ENCODE peak calls at places on chromosomes 6 and 20, in four cellular contexts. One of them, this sample, is unnamed. For H3K4me1, the result is how much of the 10 kb centered on the place peaks cover.

GRCh38 chr20:3686867-3687321 is 5.1 kb upstream of the ADAM33 start:
- DNase-seq in right cardiac atrium: peak
- DNase-seq in left ventricle myocardium inferior: peak
- DNase-seq in sigmoid colon: peak
- DNase-seq in this sample: peak

GRCh38 chr20:32609371-32609773 is 24.2 kb upstream of the NOL4L start:
- DNase-seq in right cardiac atrium: no peak
- DNase-seq in left ventricle myocardium inferior: no peak
- DNase-seq in sigmoid colon: no peak
- DNase-seq in this sample: no peak

GRCh38 chr20:45368221-45368980 is 5.4 kb downstream of the SYS1 start:
- DNase-seq in sigmoid colon: no peak
- DNase-seq in left ventricle myocardium inferior: no peak
- DNase-seq in right cardiac atrium: no peak
- DNase-seq in this sample: no peak

GRCh38 chr6:48037946-48038345 is 73.1 kb downstream of the PTCHD4 start:
- DNase-seq in right cardiac atrium: no peak
- DNase-seq in left ventricle myocardium inferior: no peak
- DNase-seq in sigmoid colon: no peak
- DNase-seq in this sample: no peak

GRCh38 chr6:125294925-125295324 is 6.8 kb downstream of the HDDC2 start:
- DNase-seq in right cardiac atrium: no peak
- DNase-seq in sigmoid colon: no peak
- DNase-seq in left ventricle myocardium inferior: no peak
- DNase-seq in this sample: no peak

GRCh38 chr6:112603726-112604125 is 256.6 kb downstream of the RFPL4B start:
- DNase-seq in right cardiac atrium: no peak
- DNase-seq in left ventricle myocardium inferior: no peak
- DNase-seq in sigmoid colon: no peak
- DNase-seq in this sample: no peak

GRCh38 chr6:56890683-56891429 is 64.1 kb upstream of the BEND6 start:
- DNase-seq in sigmoid colon: no peak
- DNase-seq in left ventricle myocardium inferior: no peak
- DNase-seq in right cardiac atrium: no peak
- DNase-seq in this sample: no peak

GRCh38 chr6:10659697-10660348 is 34.6 kb downstream of the C6orf52 start:
- DNase-seq in left ventricle myocardium inferior: peak
- DNase-seq in right cardiac atrium: no peak
- DNase-seq in sigmoid colon: no peak
- DNase-seq in this sample: peak

GRCh38 chr6:82989891-82990290 is 75.8 kb downstream of the UBE3D start:
- DNase-seq in left ventricle myocardium inferior: no peak
- DNase-seq in sigmoid colon: no peak
- DNase-seq in right cardiac atrium: no peak
- DNase-seq in this sample: no peak

GRCh38 chr20:11553603-11554002 is 364.1 kb upstream of the BTBD3 start:
- DNase-seq in sigmoid colon: no peak
- DNase-seq in right cardiac atrium: no peak
- DNase-seq in left ventricle myocardium inferior: no peak
- DNase-seq in this sample: no peak

GRCh38 chr20:9177278-9177677 is 108.4 kb downstream of the PLCB4 start:
- DNase-seq in sigmoid colon: no peak
- DNase-seq in right cardiac atrium: no peak
- DNase-seq in left ventricle myocardium inferior: no peak
- DNase-seq in this sample: no peak

GRCh38 chr20:25040438-25040831 is 17.5 kb downstream of the ACSS1 start:
- DNase-seq in right cardiac atrium: peak
- DNase-seq in left ventricle myocardium inferior: no peak
- DNase-seq in sigmoid colon: peak
- DNase-seq in this sample: no peak

GRCh38 chr6:167839755-167840154 is 13.0 kb downstream of the AFDN start:
- DNase-seq in sigmoid colon: no peak
- DNase-seq in right cardiac atrium: no peak
- DNase-seq in left ventricle myocardium inferior: no peak
- DNase-seq in this sample: no peak

GRCh38 chr6:75094614-75095321 is 111.1 kb downstream of the COL12A1 start:
- DNase-seq in left ventricle myocardium inferior: no peak
- DNase-seq in right cardiac atrium: no peak
- DNase-seq in sigmoid colon: no peak
- DNase-seq in this sample: no peak

GRCh38 chr6:81734081-81734480 is 18.4 kb downstream of the TENT5A start:
- DNase-seq in sigmoid colon: no peak
- DNase-seq in right cardiac atrium: no peak
- DNase-seq in left ventricle myocardium inferior: no peak
- DNase-seq in this sample: no peak

GRCh38 chr6:89297695-89298351 is 17.3 kb downstream of the GABRR2 start:
- DNase-seq in sigmoid colon: no peak
- DNase-seq in right cardiac atrium: peak
- DNase-seq in left ventricle myocardium inferior: peak
- DNase-seq in this sample: no peak

GRCh38 chr20:25285856-25286798 is 38.2 kb downstream of the PYGB start:
- DNase-seq in left ventricle myocardium inferior: peak
- DNase-seq in sigmoid colon: peak
- DNase-seq in right cardiac atrium: peak
- DNase-seq in this sample: peak

GRCh38 chr20:8156603-8157079 is 24.6 kb downstream of the PLCB1 start:
- DNase-seq in right cardiac atrium: no peak
- DNase-seq in left ventricle myocardium inferior: no peak
- DNase-seq in sigmoid colon: no peak
- DNase-seq in this sample: no peak

GRCh38 chr6:33123732-33124524 is 48.1 kb downstream of the HLA-DPB1 start:
- DNase-seq in right cardiac atrium: no peak
- DNase-seq in sigmoid colon: no peak
- DNase-seq in left ventricle myocardium inferior: no peak
- DNase-seq in this sample: no peak

GRCh38 chr20:1819311-1820136 is 75.7 kb upstream of the SIRPA start:
- DNase-seq in sigmoid colon: no peak
- DNase-seq in right cardiac atrium: no peak
- DNase-seq in left ventricle myocardium inferior: no peak
- DNase-seq in this sample: no peak

GRCh38 chr6:1689141-1689540 is 79.4 kb downstream of the FOXC1 start:
- DNase-seq in left ventricle myocardium inferior: no peak
- DNase-seq in sigmoid colon: no peak
- DNase-seq in right cardiac atrium: no peak
- DNase-seq in this sample: no peak

GRCh38 chr6:50958148-50958547 is 139.5 kb downstream of the TFAP2B start:
- DNase-seq in left ventricle myocardium inferior: no peak
- DNase-seq in right cardiac atrium: no peak
- DNase-seq in sigmoid colon: no peak
- DNase-seq in this sample: no peak

GRCh38 chr6:167485186-167485978 is 160.5 kb downstream of the TTLL2 start:
- DNase-seq in right cardiac atrium: no peak
- DNase-seq in sigmoid colon: no peak
- DNase-seq in left ventricle myocardium inferior: no peak
- DNase-seq in this sample: no peak

GRCh38 chr6:71279321-71279720 is 9.3 kb upstream of the OGFRL1 start:
- DNase-seq in right cardiac atrium: no peak
- DNase-seq in left ventricle myocardium inferior: no peak
- DNase-seq in sigmoid colon: no peak
- DNase-seq in this sample: no peak

GRCh38 chr6:7971499-7971898 is 60.9 kb upstream of the TXNDC5 start:
- DNase-seq in left ventricle myocardium inferior: no peak
- DNase-seq in sigmoid colon: no peak
- DNase-seq in right cardiac atrium: no peak
- DNase-seq in this sample: no peak

DNA sequence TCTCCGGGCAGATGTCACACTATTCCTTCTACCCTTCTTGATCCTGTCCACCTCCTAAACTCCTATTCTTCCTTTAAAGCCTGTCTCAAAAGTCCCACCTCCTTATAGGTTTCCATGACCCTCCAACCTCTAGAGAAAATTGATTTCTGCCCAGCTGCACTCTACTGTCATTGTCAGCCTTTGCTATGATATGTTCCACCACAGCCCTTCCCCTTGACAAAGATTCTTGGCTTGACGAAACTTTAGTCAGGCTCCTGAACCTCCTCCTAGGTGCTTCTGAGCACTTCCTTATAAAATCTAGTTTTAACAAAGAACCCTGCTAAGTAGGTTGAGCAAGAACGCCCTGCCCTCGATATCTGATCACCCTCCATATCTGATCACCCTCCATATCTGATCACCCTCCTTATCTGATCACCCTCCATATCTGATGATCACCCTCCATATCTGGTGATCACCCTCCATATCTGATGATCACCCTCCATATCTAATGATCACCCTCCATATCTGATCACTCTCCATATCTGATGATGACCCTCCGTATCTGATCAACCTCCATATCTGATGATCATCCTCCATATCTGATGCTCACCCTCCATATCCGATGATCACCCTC is 103.2 kb downstream of the RIN2 start:
- DNase-seq in left ventricle myocardium inferior: no peak
- DNase-seq in right cardiac atrium: no peak
- DNase-seq in sigmoid colon: no peak
- DNase-seq in this sample: no peak
- H3K27ac ChIP-seq in left ventricle myocardium inferior: no peak
- H3K27ac ChIP-seq in right cardiac atrium: no peak
- H3K27ac ChIP-seq in sigmoid colon: no peak
- H3K27ac ChIP-seq in this sample: no peak

GRCh38 chr20:48843125-48843806 is 15.5 kb upstream of the PREX1 start:
- DNase-seq in sigmoid colon: no peak
- DNase-seq in right cardiac atrium: no peak
- DNase-seq in left ventricle myocardium inferior: no peak
- DNase-seq in this sample: no peak
- H3K4me1 ChIP-seq in sigmoid colon: under half
- H3K4me1 ChIP-seq in right cardiac atrium: under half
- H3K4me1 ChIP-seq in left ventricle myocardium inferior: under half
- H3K4me1 ChIP-seq in this sample: under half

DNA sequence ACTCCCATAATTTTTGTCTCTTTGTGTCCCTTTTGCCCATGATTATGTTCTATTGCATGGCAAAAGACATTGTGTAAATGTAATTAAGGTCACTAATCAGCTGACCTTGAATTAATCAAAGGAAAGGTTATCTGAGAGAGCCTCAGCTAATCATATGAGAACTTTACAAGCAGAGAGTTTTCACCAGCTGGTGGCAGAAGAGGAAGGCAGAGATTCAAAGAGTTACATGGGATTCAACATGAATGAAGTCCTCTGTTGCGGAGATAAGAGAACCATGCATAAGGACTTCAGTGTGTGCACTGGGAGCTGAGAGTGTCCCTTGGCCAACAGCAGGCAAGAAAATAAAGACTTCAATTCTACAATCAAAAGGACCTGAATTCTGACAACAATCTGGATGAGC is 494.1 kb upstream of the ARID1B start:
- DNase-seq in sigmoid colon: no peak
- DNase-seq in right cardiac atrium: no peak
- DNase-seq in left ventricle myocardium inferior: no peak
- DNase-seq in this sample: no peak
- H3K27ac ChIP-seq in sigmoid colon: no peak
- H3K27ac ChIP-seq in right cardiac atrium: no peak
- H3K27ac ChIP-seq in left ventricle myocardium inferior: no peak
- H3K27ac ChIP-seq in this sample: no peak

DNA sequence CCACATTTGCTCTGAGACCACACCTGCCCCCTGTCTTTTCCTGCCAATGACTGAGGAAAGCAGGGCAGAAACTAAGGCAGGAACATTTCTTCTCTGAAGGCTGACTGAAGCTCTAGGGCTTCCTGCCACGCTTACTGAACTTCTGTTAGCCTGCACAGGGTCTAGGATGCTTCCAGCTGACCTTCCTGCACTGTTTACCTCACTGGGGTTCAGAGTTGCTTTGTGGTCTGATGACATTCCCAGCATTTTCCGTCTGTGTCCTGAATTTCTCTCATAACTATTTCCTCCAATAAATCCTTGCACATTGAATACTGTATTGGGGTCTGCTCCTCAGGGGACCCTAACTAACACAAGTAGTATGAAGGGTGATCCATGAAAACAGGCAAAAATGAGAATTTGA is 29.5 kb upstream of the HLA-A start:
- DNase-seq in sigmoid colon: no peak
- DNase-seq in right cardiac atrium: no peak
- DNase-seq in left ventricle myocardium inferior: no peak
- DNase-seq in this sample: no peak
- H3K4me1 ChIP-seq in sigmoid colon: under half
- H3K4me1 ChIP-seq in right cardiac atrium: under half
- H3K4me1 ChIP-seq in left ventricle myocardium inferior: under half
- H3K4me1 ChIP-seq in this sample: under half

GRCh38 chr6:34673079-34673478 is 23.5 kb downstream of the ILRUN start:
- DNase-seq in left ventricle myocardium inferior: no peak
- DNase-seq in right cardiac atrium: no peak
- DNase-seq in sigmoid colon: no peak
- DNase-seq in this sample: no peak

GRCh38 chr6:34674268-34674639 is 22.3 kb downstream of the ILRUN start:
- DNase-seq in left ventricle myocardium inferior: no peak
- DNase-seq in sigmoid colon: no peak
- DNase-seq in right cardiac atrium: no peak
- DNase-seq in this sample: no peak

GRCh38 chr6:34671362-34671761 is 25.2 kb downstream of the ILRUN start:
- DNase-seq in left ventricle myocardium inferior: no peak
- DNase-seq in sigmoid colon: no peak
- DNase-seq in right cardiac atrium: no peak
- DNase-seq in this sample: no peak

GRCh38 chr6:34672657-34673043 is 23.9 kb downstream of the ILRUN start:
- DNase-seq in left ventricle myocardium inferior: no peak
- DNase-seq in sigmoid colon: no peak
- DNase-seq in right cardiac atrium: no peak
- DNase-seq in this sample: no peak

GRCh38 chr6:34671801-34672656 is 24.5 kb downstream of the ILRUN start:
- DNase-seq in right cardiac atrium: peak
- DNase-seq in sigmoid colon: no peak
- DNase-seq in left ventricle myocardium inferior: no peak
- DNase-seq in this sample: no peak
- H3K27ac ChIP-seq in right cardiac atrium: no peak
- H3K27ac ChIP-seq in sigmoid colon: peak
- H3K27ac ChIP-seq in left ventricle myocardium inferior: peak
- H3K27ac ChIP-seq in this sample: no peak

GRCh38 chr6:143967861-143968498 is 40.1 kb downstream of the PLAGL1 start:
- DNase-seq in left ventricle myocardium inferior: no peak
- DNase-seq in sigmoid colon: no peak
- DNase-seq in right cardiac atrium: no peak
- DNase-seq in this sample: no peak
- H3K4me1 ChIP-seq in left ventricle myocardium inferior: half or more
- H3K4me1 ChIP-seq in sigmoid colon: under half
- H3K4me1 ChIP-seq in right cardiac atrium: under half
- H3K4me1 ChIP-seq in this sample: under half

GRCh38 chr20:38211200-38212097 is 46.4 kb upstream of the TGM2 start:
- DNase-seq in left ventricle myocardium inferior: peak
- DNase-seq in right cardiac atrium: no peak
- DNase-seq in sigmoid colon: peak
- DNase-seq in this sample: no peak
- H3K27ac ChIP-seq in left ventricle myocardium inferior: peak
- H3K27ac ChIP-seq in right cardiac atrium: peak
- H3K27ac ChIP-seq in sigmoid colon: no peak
- H3K27ac ChIP-seq in this sample: no peak

DNA sequence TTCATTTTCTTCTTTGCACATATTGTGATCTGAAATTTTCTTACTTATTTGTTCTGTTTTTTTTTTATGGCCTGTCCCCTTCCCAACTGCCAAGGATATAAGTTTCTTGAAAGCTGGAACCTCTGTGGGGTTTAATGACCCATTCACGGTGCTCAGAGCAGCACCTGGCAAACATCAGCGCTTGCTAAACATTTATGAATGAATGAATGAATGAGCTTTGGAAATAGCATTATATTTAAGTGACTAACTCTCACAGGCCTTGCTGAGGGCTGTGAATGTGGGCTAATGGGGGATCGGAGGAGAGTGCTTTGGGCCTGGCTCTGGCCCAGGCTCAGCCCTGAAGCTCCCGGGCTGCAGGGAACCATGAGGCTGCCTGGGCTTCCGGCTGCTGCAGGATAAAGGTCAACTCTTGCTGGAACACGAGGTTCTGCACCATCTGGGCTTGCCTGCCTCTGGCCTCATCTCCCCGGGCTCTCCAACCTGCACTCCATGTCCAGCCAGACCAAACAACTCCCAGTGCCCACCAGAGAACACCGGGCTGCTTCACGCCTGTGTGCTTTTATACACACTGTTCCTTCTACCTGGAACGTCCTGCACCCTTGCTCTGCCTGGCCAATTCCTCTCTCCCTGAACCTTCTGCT is 14.6 kb upstream of the ARMC12 start:
- DNase-seq in left ventricle myocardium inferior: peak
- DNase-seq in sigmoid colon: peak
- DNase-seq in right cardiac atrium: peak
- DNase-seq in this sample: peak
- H3K4me1 ChIP-seq in left ventricle myocardium inferior: half or more
- H3K4me1 ChIP-seq in sigmoid colon: half or more
- H3K4me1 ChIP-seq in right cardiac atrium: half or more
- H3K4me1 ChIP-seq in this sample: half or more

This sample was measured in kidney.